ENCODE peak calls at places on chromosomes 6 and 20, in six cellular contexts. One of them, this sample, is unnamed.
A peak's percentile ranks its signal among the peaks of the same experiment; 100 is the strongest.

GRCh38 chr6:24501914-24502313 is 7.1 kb downstream of the ALDH5A1 start:
- DNase-seq in heart left ventricle: no peak
- DNase-seq in body of pancreas: no peak
- DNase-seq in dorsolateral prefrontal cortex: no peak
- DNase-seq in lower leg skin: peak; percentile 5
- DNase-seq in GM12865: no peak
- DNase-seq in this sample: no peak

GRCh38 chr6:139738801-139739490 is 364.5 kb upstream of the CITED2 start:
- DNase-seq in heart left ventricle: no peak
- DNase-seq in lower leg skin: no peak
- DNase-seq in dorsolateral prefrontal cortex: no peak
- DNase-seq in GM12865: no peak
- DNase-seq in body of pancreas: no peak
- DNase-seq in this sample: no peak

GRCh38 chr6:129890701-129891100 is 29.6 kb upstream of the TMEM244 start:
- DNase-seq in dorsolateral prefrontal cortex: no peak
- DNase-seq in body of pancreas: no peak
- DNase-seq in heart left ventricle: no peak
- DNase-seq in lower leg skin: no peak
- DNase-seq in GM12865: no peak
- DNase-seq in this sample: no peak

GRCh38 chr6:136647363-136647763 is 97.1 kb upstream of the MAP7 start:
- DNase-seq in heart left ventricle: peak; percentile 29
- DNase-seq in dorsolateral prefrontal cortex: no peak
- DNase-seq in body of pancreas: peak; percentile 59
- DNase-seq in GM12865: peak; percentile 60
- DNase-seq in lower leg skin: no peak
- DNase-seq in this sample: no peak

GRCh38 chr6:155498370-155498769 is 42.7 kb upstream of the NOX3 start:
- DNase-seq in heart left ventricle: no peak
- DNase-seq in dorsolateral prefrontal cortex: no peak
- DNase-seq in GM12865: no peak
- DNase-seq in lower leg skin: no peak
- DNase-seq in body of pancreas: no peak
- DNase-seq in this sample: no peak

GRCh38 chr20:15507151-15507550 is 1066.1 kb downstream of the KIF16B start:
- DNase-seq in dorsolateral prefrontal cortex: no peak
- DNase-seq in lower leg skin: no peak
- DNase-seq in body of pancreas: no peak
- DNase-seq in GM12865: no peak
- DNase-seq in heart left ventricle: no peak
- DNase-seq in this sample: no peak

GRCh38 chr6:7542065-7542877 is 800 bp downstream of the DSP start:
- DNase-seq in heart left ventricle: peak; percentile 30
- DNase-seq in GM12865: no peak
- DNase-seq in dorsolateral prefrontal cortex: no peak
- DNase-seq in lower leg skin: peak; percentile 91
- DNase-seq in body of pancreas: peak; percentile 51
- DNase-seq in this sample: peak; percentile 63

GRCh38 chr6:11230158-11231107 is 2.0 kb downstream of the NEDD9 start:
- DNase-seq in lower leg skin: no peak
- DNase-seq in dorsolateral prefrontal cortex: no peak
- DNase-seq in GM12865: no peak
- DNase-seq in body of pancreas: no peak
- DNase-seq in heart left ventricle: no peak
- DNase-seq in this sample: no peak

GRCh38 chr6:44004625-44005506 is 122.4 kb downstream of the MRPL14 start:
- DNase-seq in lower leg skin: no peak
- DNase-seq in GM12865: peak; percentile 48
- DNase-seq in dorsolateral prefrontal cortex: peak; percentile 36
- DNase-seq in body of pancreas: peak; percentile 54
- DNase-seq in heart left ventricle: peak; percentile 50
- DNase-seq in this sample: no peak

GRCh38 chr6:28078050-28078449 is 2.3 kb upstream of the ZNF165 start:
- DNase-seq in lower leg skin: no peak
- DNase-seq in dorsolateral prefrontal cortex: no peak
- DNase-seq in heart left ventricle: no peak
- DNase-seq in GM12865: no peak
- DNase-seq in body of pancreas: no peak
- DNase-seq in this sample: no peak

GRCh38 chr6:79031821-79032590 is 46.0 kb downstream of the PHIP start:
- DNase-seq in body of pancreas: no peak
- DNase-seq in GM12865: no peak
- DNase-seq in dorsolateral prefrontal cortex: no peak
- DNase-seq in heart left ventricle: no peak
- DNase-seq in lower leg skin: no peak
- DNase-seq in this sample: no peak

GRCh38 chr6:142907544-142907943 is 37.4 kb downstream of the HIVEP2 start:
- DNase-seq in heart left ventricle: no peak
- DNase-seq in lower leg skin: no peak
- DNase-seq in GM12865: peak; percentile 72
- DNase-seq in dorsolateral prefrontal cortex: no peak
- DNase-seq in body of pancreas: no peak
- DNase-seq in this sample: no peak

GRCh38 chr6:7087066-7087465 is 20.7 kb upstream of the RREB1 start:
- DNase-seq in lower leg skin: no peak
- DNase-seq in dorsolateral prefrontal cortex: no peak
- DNase-seq in body of pancreas: no peak
- DNase-seq in heart left ventricle: no peak
- DNase-seq in GM12865: no peak
- DNase-seq in this sample: no peak

GRCh38 chr6:129774697-129775447 is 64.9 kb upstream of the ARHGAP18 start:
- DNase-seq in dorsolateral prefrontal cortex: peak; percentile 81
- DNase-seq in heart left ventricle: peak; percentile 66
- DNase-seq in lower leg skin: peak; percentile 89
- DNase-seq in GM12865: peak; percentile 69
- DNase-seq in body of pancreas: peak; percentile 72
- DNase-seq in this sample: peak; percentile 76

GRCh38 chr6:30100585-30101422 is 12.1 kb downstream of the TRIM31 start:
- DNase-seq in GM12865: no peak
- DNase-seq in lower leg skin: peak; percentile 89
- DNase-seq in heart left ventricle: peak; percentile 54
- DNase-seq in dorsolateral prefrontal cortex: no peak
- DNase-seq in body of pancreas: peak; percentile 53
- DNase-seq in this sample: peak; percentile 71

GRCh38 chr20:47680804-47681529 is 104.3 kb downstream of the SULF2 start:
- DNase-seq in body of pancreas: no peak
- DNase-seq in lower leg skin: no peak
- DNase-seq in dorsolateral prefrontal cortex: no peak
- DNase-seq in GM12865: peak; percentile 73
- DNase-seq in heart left ventricle: no peak
- DNase-seq in this sample: no peak

GRCh38 chr6:89941847-89942497 is 47.7 kb downstream of the GJA10 start:
- DNase-seq in body of pancreas: no peak
- DNase-seq in heart left ventricle: no peak
- DNase-seq in lower leg skin: no peak
- DNase-seq in dorsolateral prefrontal cortex: no peak
- DNase-seq in GM12865: no peak
- DNase-seq in this sample: no peak

GRCh38 chr6:119283979-119284545 is 65.5 kb downstream of the MAN1A1 start:
- DNase-seq in dorsolateral prefrontal cortex: no peak
- DNase-seq in GM12865: no peak
- DNase-seq in heart left ventricle: no peak
- DNase-seq in body of pancreas: no peak
- DNase-seq in lower leg skin: no peak
- DNase-seq in this sample: no peak

GRCh38 chr6:9710574-9710973 is 704.3 kb downstream of the TFAP2A start:
- DNase-seq in body of pancreas: no peak
- DNase-seq in heart left ventricle: no peak
- DNase-seq in GM12865: no peak
- DNase-seq in lower leg skin: no peak
- DNase-seq in dorsolateral prefrontal cortex: no peak
- DNase-seq in this sample: no peak

GRCh38 chr6:56932891-56933473 is 21.9 kb upstream of the BEND6 start:
- DNase-seq in body of pancreas: no peak
- DNase-seq in GM12865: no peak
- DNase-seq in lower leg skin: no peak
- DNase-seq in heart left ventricle: no peak
- DNase-seq in dorsolateral prefrontal cortex: no peak
- DNase-seq in this sample: no peak

GRCh38 chr6:156685823-156686428 is 91.3 kb upstream of the ARID1B start:
- DNase-seq in dorsolateral prefrontal cortex: no peak
- DNase-seq in heart left ventricle: no peak
- DNase-seq in lower leg skin: no peak
- DNase-seq in body of pancreas: no peak
- DNase-seq in GM12865: no peak
- DNase-seq in this sample: no peak

GRCh38 chr6:1325471-1326309 is 13.8 kb downstream of the FOXQ1 start:
- DNase-seq in heart left ventricle: no peak
- DNase-seq in dorsolateral prefrontal cortex: no peak
- DNase-seq in body of pancreas: peak; percentile 90
- DNase-seq in GM12865: no peak
- DNase-seq in lower leg skin: no peak
- DNase-seq in this sample: no peak

GRCh38 chr20:62768815-62769287 is 27.4 kb upstream of the MRGBP start:
- DNase-seq in GM12865: no peak
- DNase-seq in dorsolateral prefrontal cortex: no peak
- DNase-seq in lower leg skin: no peak
- DNase-seq in heart left ventricle: no peak
- DNase-seq in body of pancreas: peak; percentile 80
- DNase-seq in this sample: peak; percentile 16

DNA sequence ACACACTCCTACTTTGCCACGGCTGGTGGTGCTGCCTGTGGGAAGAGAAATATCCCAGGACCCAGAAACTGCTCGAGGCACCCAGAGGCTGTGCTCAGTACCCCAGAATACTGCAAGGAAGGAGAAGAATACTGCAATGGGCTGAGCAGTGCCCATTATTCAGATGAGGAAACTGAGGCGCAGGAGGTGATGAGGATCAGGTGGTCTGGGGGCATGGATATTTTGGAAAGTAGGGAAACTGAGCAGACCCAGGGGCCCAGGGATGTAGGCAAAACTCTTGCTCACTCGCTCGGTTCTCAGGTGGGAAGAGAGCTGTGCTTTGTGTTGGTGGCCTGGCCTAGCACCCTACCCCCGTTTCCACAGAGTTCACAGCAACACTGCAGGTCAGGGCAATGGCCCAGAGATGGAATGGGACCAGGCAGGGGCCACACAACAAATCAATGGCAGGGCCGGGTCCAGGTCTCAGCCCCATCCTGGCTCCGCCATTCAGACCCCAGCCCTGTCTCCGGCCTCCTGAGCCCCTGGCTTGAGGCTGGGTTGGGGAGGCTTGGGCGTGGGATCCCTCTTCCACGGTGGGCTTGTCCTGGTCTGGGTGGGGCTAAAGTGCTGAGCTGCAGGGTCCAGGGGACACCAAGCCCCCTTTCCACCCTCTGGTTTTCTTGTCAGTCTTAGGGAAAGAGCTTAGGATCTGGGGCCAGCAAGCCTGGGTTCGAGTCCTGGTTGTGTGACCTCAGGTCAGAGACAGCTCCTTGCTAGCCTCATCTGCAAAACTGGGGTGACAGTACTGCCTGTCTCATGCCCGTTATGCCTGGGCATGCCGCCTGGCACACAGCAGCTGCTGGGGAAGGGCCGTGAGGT is 33.9 kb downstream of the SUN5 start:
- DNase-seq in lower leg skin: peak; percentile 58
- DNase-seq in body of pancreas: no peak
- DNase-seq in GM12865: no peak
- DNase-seq in heart left ventricle: peak; percentile 5
- DNase-seq in dorsolateral prefrontal cortex: peak; percentile 37
- DNase-seq in this sample: no peak
- H3K4me3 ChIP-seq in lower leg skin: no peak overlapping the region
- H3K4me3 ChIP-seq in body of pancreas: no peak overlapping the region
- H3K4me3 ChIP-seq in GM12865: no peak overlapping the region
- H3K4me3 ChIP-seq in heart left ventricle: no peak overlapping the region
- H3K4me3 ChIP-seq in dorsolateral prefrontal cortex: no peak overlapping the region
- H3K4me3 ChIP-seq in this sample: no peak overlapping the region

GRCh38 chr6:2900221-2900807 is 2.8 kb downstream of the SERPINB9 start:
- DNase-seq in dorsolateral prefrontal cortex: no peak
- DNase-seq in lower leg skin: no peak
- DNase-seq in body of pancreas: no peak
- DNase-seq in GM12865: no peak
- DNase-seq in heart left ventricle: no peak
- DNase-seq in this sample: no peak
- H3K4me3 ChIP-seq in dorsolateral prefrontal cortex: peak overlapping the region; percentile 86
- H3K4me3 ChIP-seq in lower leg skin: no peak overlapping the region
- H3K4me3 ChIP-seq in body of pancreas: no peak overlapping the region
- H3K4me3 ChIP-seq in GM12865: peak overlapping the region; percentile 80
- H3K4me3 ChIP-seq in heart left ventricle: no peak overlapping the region
- H3K4me3 ChIP-seq in this sample: no peak overlapping the region

GRCh38 chr6:15375638-15376290 is 129.9 kb downstream of the JARID2 start:
- DNase-seq in GM12865: no peak
- DNase-seq in dorsolateral prefrontal cortex: no peak
- DNase-seq in lower leg skin: no peak
- DNase-seq in body of pancreas: no peak
- DNase-seq in heart left ventricle: no peak
- DNase-seq in this sample: no peak

GRCh38 chr6:15378864-15379263 is 133.0 kb downstream of the JARID2 start:
- DNase-seq in lower leg skin: no peak
- DNase-seq in dorsolateral prefrontal cortex: no peak
- DNase-seq in body of pancreas: no peak
- DNase-seq in GM12865: no peak
- DNase-seq in heart left ventricle: no peak
- DNase-seq in this sample: no peak

GRCh38 chr6:15375018-15375417 is 129.1 kb downstream of the JARID2 start:
- DNase-seq in body of pancreas: no peak
- DNase-seq in lower leg skin: no peak
- DNase-seq in heart left ventricle: no peak
- DNase-seq in GM12865: no peak
- DNase-seq in dorsolateral prefrontal cortex: no peak
- DNase-seq in this sample: no peak

GRCh38 chr6:15378272-15378671 is 132.4 kb downstream of the JARID2 start:
- DNase-seq in body of pancreas: no peak
- DNase-seq in GM12865: no peak
- DNase-seq in lower leg skin: no peak
- DNase-seq in dorsolateral prefrontal cortex: no peak
- DNase-seq in heart left ventricle: no peak
- DNase-seq in this sample: no peak

GRCh38 chr6:15376900-15377487 is 131.1 kb downstream of the JARID2 start:
- DNase-seq in lower leg skin: no peak
- DNase-seq in heart left ventricle: no peak
- DNase-seq in dorsolateral prefrontal cortex: no peak
- DNase-seq in body of pancreas: no peak
- DNase-seq in GM12865: no peak
- DNase-seq in this sample: no peak
- H3K4me3 ChIP-seq in lower leg skin: no peak overlapping the region
- H3K4me3 ChIP-seq in heart left ventricle: no peak overlapping the region
- H3K4me3 ChIP-seq in dorsolateral prefrontal cortex: no peak overlapping the region
- H3K4me3 ChIP-seq in body of pancreas: no peak overlapping the region
- H3K4me3 ChIP-seq in GM12865: no peak overlapping the region
- H3K4me3 ChIP-seq in this sample: no peak overlapping the region

GRCh38 chr6:15110721-15111354 is 135.0 kb upstream of the JARID2 start:
- DNase-seq in GM12865: no peak
- DNase-seq in body of pancreas: no peak
- DNase-seq in lower leg skin: no peak
- DNase-seq in heart left ventricle: no peak
- DNase-seq in dorsolateral prefrontal cortex: no peak
- DNase-seq in this sample: no peak

GRCh38 chr6:15107644-15108382 is 138.1 kb upstream of the JARID2 start:
- DNase-seq in dorsolateral prefrontal cortex: no peak
- DNase-seq in GM12865: no peak
- DNase-seq in lower leg skin: no peak
- DNase-seq in heart left ventricle: no peak
- DNase-seq in body of pancreas: no peak
- DNase-seq in this sample: no peak

GRCh38 chr6:15106958-15107643 is 138.8 kb upstream of the JARID2 start:
- DNase-seq in lower leg skin: no peak
- DNase-seq in GM12865: no peak
- DNase-seq in body of pancreas: no peak
- DNase-seq in heart left ventricle: no peak
- DNase-seq in dorsolateral prefrontal cortex: no peak
- DNase-seq in this sample: no peak

GRCh38 chr6:15108383-15108715 is 137.5 kb upstream of the JARID2 start:
- DNase-seq in lower leg skin: no peak
- DNase-seq in body of pancreas: no peak
- DNase-seq in heart left ventricle: no peak
- DNase-seq in dorsolateral prefrontal cortex: no peak
- DNase-seq in GM12865: no peak
- DNase-seq in this sample: no peak

GRCh38 chr6:15109338-15110090 is 136.4 kb upstream of the JARID2 start:
- DNase-seq in dorsolateral prefrontal cortex: no peak
- DNase-seq in GM12865: no peak
- DNase-seq in body of pancreas: no peak
- DNase-seq in heart left ventricle: no peak
- DNase-seq in lower leg skin: no peak
- DNase-seq in this sample: no peak
- H3K4me3 ChIP-seq in dorsolateral prefrontal cortex: no peak overlapping the region
- H3K4me3 ChIP-seq in GM12865: no peak overlapping the region
- H3K4me3 ChIP-seq in body of pancreas: no peak overlapping the region
- H3K4me3 ChIP-seq in heart left ventricle: no peak overlapping the region
- H3K4me3 ChIP-seq in lower leg skin: no peak overlapping the region
- H3K4me3 ChIP-seq in this sample: no peak overlapping the region

This sample was measured in right lobe of liver.